ENCODE peak calls at places on chromosomes 7 and 10, in eight cellular contexts. One of them, this sample, is unnamed. For H3K4me1 and H3K36me3, the result is how much of the 10 kb centered on the place peaks cover.

GRCh38 chr10:76040830-76041220 is 609.4 kb downstream of the LRMDA start:
- DNase-seq in transverse colon: no peak
- DNase-seq in PC-3: no peak
- DNase-seq in psoas muscle: no peak
- DNase-seq in mesendoderm: no peak
- DNase-seq in mucosa of descending colon: no peak
- DNase-seq in heart left ventricle: no peak
- DNase-seq in right lobe of liver: no peak
- DNase-seq in this sample: no peak

GRCh38 chr7:128410092-128410665 is 397 bp upstream of the IMPDH1 start:
- DNase-seq in right lobe of liver: peak
- DNase-seq in PC-3: peak
- DNase-seq in heart left ventricle: peak
- DNase-seq in mesendoderm: peak
- DNase-seq in transverse colon: peak
- DNase-seq in mucosa of descending colon: peak
- DNase-seq in psoas muscle: peak
- DNase-seq in this sample: peak

GRCh38 chr10:122056431-122057094 is 67.6 kb downstream of the TACC2 start:
- DNase-seq in heart left ventricle: no peak
- DNase-seq in right lobe of liver: no peak
- DNase-seq in PC-3: peak
- DNase-seq in psoas muscle: no peak
- DNase-seq in mucosa of descending colon: no peak
- DNase-seq in transverse colon: peak
- DNase-seq in mesendoderm: no peak
- DNase-seq in this sample: no peak

GRCh38 chr7:18607025-18607424 is 111.5 kb downstream of the HDAC9 start:
- DNase-seq in transverse colon: no peak
- DNase-seq in psoas muscle: no peak
- DNase-seq in mesendoderm: peak
- DNase-seq in mucosa of descending colon: no peak
- DNase-seq in heart left ventricle: no peak
- DNase-seq in right lobe of liver: no peak
- DNase-seq in PC-3: peak
- DNase-seq in this sample: no peak

GRCh38 chr7:79403451-79403850 is 50.0 kb downstream of the MAGI2 start:
- DNase-seq in mucosa of descending colon: no peak
- DNase-seq in mesendoderm: no peak
- DNase-seq in heart left ventricle: no peak
- DNase-seq in right lobe of liver: no peak
- DNase-seq in PC-3: no peak
- DNase-seq in transverse colon: no peak
- DNase-seq in psoas muscle: no peak
- DNase-seq in this sample: no peak

GRCh38 chr7:29723599-29723998 is 82.7 kb upstream of the WIPF3 start:
- DNase-seq in psoas muscle: no peak
- DNase-seq in transverse colon: no peak
- DNase-seq in mucosa of descending colon: no peak
- DNase-seq in right lobe of liver: no peak
- DNase-seq in PC-3: peak
- DNase-seq in heart left ventricle: no peak
- DNase-seq in mesendoderm: peak
- DNase-seq in this sample: no peak

GRCh38 chr7:19773361-19773760 is at the start of gene TMEM196:
- DNase-seq in mucosa of descending colon: no peak
- DNase-seq in mesendoderm: no peak
- DNase-seq in psoas muscle: no peak
- DNase-seq in PC-3: no peak
- DNase-seq in right lobe of liver: no peak
- DNase-seq in transverse colon: no peak
- DNase-seq in heart left ventricle: no peak
- DNase-seq in this sample: no peak

GRCh38 chr7:80027616-80028173 is 106.9 kb upstream of the GNAI1 start:
- DNase-seq in right lobe of liver: no peak
- DNase-seq in mucosa of descending colon: no peak
- DNase-seq in heart left ventricle: no peak
- DNase-seq in mesendoderm: no peak
- DNase-seq in PC-3: no peak
- DNase-seq in psoas muscle: no peak
- DNase-seq in transverse colon: no peak
- DNase-seq in this sample: no peak

GRCh38 chr7:64574481-64575159 is 11.7 kb upstream of the ZNF680 start:
- DNase-seq in transverse colon: no peak
- DNase-seq in mucosa of descending colon: no peak
- DNase-seq in mesendoderm: peak
- DNase-seq in psoas muscle: peak
- DNase-seq in heart left ventricle: peak
- DNase-seq in PC-3: no peak
- DNase-seq in right lobe of liver: no peak
- DNase-seq in this sample: peak

GRCh38 chr10:132626019-132626760 is 88.6 kb downstream of the INPP5A start:
- DNase-seq in heart left ventricle: peak
- DNase-seq in right lobe of liver: peak
- DNase-seq in psoas muscle: no peak
- DNase-seq in mucosa of descending colon: peak
- DNase-seq in transverse colon: no peak
- DNase-seq in mesendoderm: no peak
- DNase-seq in PC-3: no peak
- DNase-seq in this sample: peak

GRCh38 chr7:5681423-5681822 is 100.0 kb downstream of the RNF216 start:
- DNase-seq in PC-3: no peak
- DNase-seq in heart left ventricle: no peak
- DNase-seq in right lobe of liver: no peak
- DNase-seq in mucosa of descending colon: no peak
- DNase-seq in mesendoderm: no peak
- DNase-seq in psoas muscle: no peak
- DNase-seq in transverse colon: no peak
- DNase-seq in this sample: no peak

GRCh38 chr7:5679741-5680473 is 101.6 kb downstream of the RNF216 start:
- DNase-seq in PC-3: no peak
- DNase-seq in mucosa of descending colon: peak
- DNase-seq in transverse colon: peak
- DNase-seq in right lobe of liver: no peak
- DNase-seq in heart left ventricle: peak
- DNase-seq in psoas muscle: peak
- DNase-seq in mesendoderm: no peak
- DNase-seq in this sample: no peak

GRCh38 chr7:5679047-5679740 is 102.3 kb downstream of the RNF216 start:
- DNase-seq in heart left ventricle: no peak
- DNase-seq in PC-3: no peak
- DNase-seq in right lobe of liver: no peak
- DNase-seq in transverse colon: no peak
- DNase-seq in psoas muscle: no peak
- DNase-seq in mesendoderm: no peak
- DNase-seq in mucosa of descending colon: no peak
- DNase-seq in this sample: no peak

GRCh38 chr7:5678295-5679046 is 103.0 kb downstream of the RNF216 start:
- DNase-seq in PC-3: no peak
- DNase-seq in psoas muscle: no peak
- DNase-seq in transverse colon: no peak
- DNase-seq in heart left ventricle: no peak
- DNase-seq in mucosa of descending colon: no peak
- DNase-seq in mesendoderm: no peak
- DNase-seq in right lobe of liver: no peak
- DNase-seq in this sample: no peak

GRCh38 chr7:5677538-5678294 is 103.7 kb downstream of the RNF216 start:
- DNase-seq in PC-3: peak
- DNase-seq in heart left ventricle: peak
- DNase-seq in mesendoderm: peak
- DNase-seq in mucosa of descending colon: no peak
- DNase-seq in transverse colon: peak
- DNase-seq in psoas muscle: peak
- DNase-seq in right lobe of liver: no peak
- DNase-seq in this sample: peak
- H3K4me1 ChIP-seq in PC-3: under half
- H3K4me1 ChIP-seq in heart left ventricle: under half
- H3K4me1 ChIP-seq in mesendoderm: under half
- H3K4me1 ChIP-seq in mucosa of descending colon: under half
- H3K4me1 ChIP-seq in transverse colon: under half
- H3K4me1 ChIP-seq in psoas muscle: under half
- H3K4me1 ChIP-seq in right lobe of liver: under half
- H3K4me1 ChIP-seq in this sample: under half

DNA sequence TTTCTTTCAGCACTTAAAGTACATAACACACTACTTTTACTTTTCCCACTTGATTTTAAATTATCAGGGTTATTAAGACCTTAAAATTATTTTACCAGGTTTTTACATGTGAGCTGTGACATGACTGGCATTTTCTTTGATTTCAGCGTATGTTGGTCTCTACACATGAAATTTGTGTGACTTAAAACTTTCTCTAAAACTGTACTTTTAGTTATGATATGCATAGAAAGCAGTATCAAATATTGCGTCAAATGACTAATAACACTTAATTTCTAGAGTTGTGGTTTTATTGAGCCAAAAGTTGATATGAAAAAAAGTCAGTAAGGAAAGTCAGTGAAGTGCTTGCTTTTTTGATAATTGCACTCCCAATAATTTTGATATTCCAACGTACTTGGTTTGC is 3.1 kb downstream of the PTEN start:
- DNase-seq in psoas muscle: no peak
- DNase-seq in transverse colon: no peak
- DNase-seq in mucosa of descending colon: no peak
- DNase-seq in right lobe of liver: no peak
- DNase-seq in heart left ventricle: no peak
- DNase-seq in mesendoderm: no peak
- DNase-seq in PC-3: peak
- DNase-seq in this sample: no peak
- H3K4me3 ChIP-seq in psoas muscle: peak
- H3K4me3 ChIP-seq in transverse colon: peak
- H3K4me3 ChIP-seq in mucosa of descending colon: peak
- H3K4me3 ChIP-seq in right lobe of liver: peak
- H3K4me3 ChIP-seq in heart left ventricle: peak
- H3K4me3 ChIP-seq in mesendoderm: no peak
- H3K4me3 ChIP-seq in PC-3: peak
- H3K4me3 ChIP-seq in this sample: peak

DNA sequence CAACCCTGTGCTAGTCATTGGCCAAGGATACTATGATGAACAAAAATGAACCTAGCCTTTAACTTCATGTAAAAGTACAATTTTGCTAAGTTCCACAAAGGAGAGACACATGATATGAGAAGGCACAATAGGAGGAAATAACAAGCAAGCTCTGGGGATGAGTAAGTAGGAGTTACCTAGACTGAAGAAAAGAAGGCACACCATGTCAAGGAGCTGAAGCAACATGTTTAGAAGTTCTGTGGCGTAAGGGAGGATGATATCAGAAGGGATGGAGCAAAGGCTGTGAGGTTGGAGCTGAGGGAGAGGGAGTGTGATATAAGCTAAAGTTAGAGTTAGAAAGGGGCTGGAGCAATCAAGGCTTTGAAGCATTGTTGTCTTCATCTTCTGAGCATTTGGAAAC is 25.6 kb downstream of the KIFBP start:
- DNase-seq in heart left ventricle: no peak
- DNase-seq in right lobe of liver: no peak
- DNase-seq in psoas muscle: no peak
- DNase-seq in PC-3: no peak
- DNase-seq in mesendoderm: no peak
- DNase-seq in transverse colon: no peak
- DNase-seq in mucosa of descending colon: no peak
- DNase-seq in this sample: no peak
- H3K36me3 ChIP-seq in heart left ventricle: under half
- H3K36me3 ChIP-seq in right lobe of liver: under half
- H3K36me3 ChIP-seq in psoas muscle: under half
- H3K36me3 ChIP-seq in PC-3: half or more
- H3K36me3 ChIP-seq in mesendoderm: under half
- H3K36me3 ChIP-seq in transverse colon: under half
- H3K36me3 ChIP-seq in mucosa of descending colon: under half
- H3K36me3 ChIP-seq in this sample: under half

GRCh38 chr10:49076319-49076718 is 39.0 kb downstream of the VSTM4 start:
- DNase-seq in mucosa of descending colon: no peak
- DNase-seq in heart left ventricle: no peak
- DNase-seq in right lobe of liver: no peak
- DNase-seq in psoas muscle: no peak
- DNase-seq in transverse colon: no peak
- DNase-seq in PC-3: no peak
- DNase-seq in mesendoderm: no peak
- DNase-seq in this sample: no peak
- H3K4me1 ChIP-seq in mucosa of descending colon: under half
- H3K4me1 ChIP-seq in heart left ventricle: under half
- H3K4me1 ChIP-seq in right lobe of liver: under half
- H3K4me1 ChIP-seq in psoas muscle: under half
- H3K4me1 ChIP-seq in transverse colon: under half
- H3K4me1 ChIP-seq in PC-3: under half
- H3K4me1 ChIP-seq in mesendoderm: under half
- H3K4me1 ChIP-seq in this sample: under half

DNA sequence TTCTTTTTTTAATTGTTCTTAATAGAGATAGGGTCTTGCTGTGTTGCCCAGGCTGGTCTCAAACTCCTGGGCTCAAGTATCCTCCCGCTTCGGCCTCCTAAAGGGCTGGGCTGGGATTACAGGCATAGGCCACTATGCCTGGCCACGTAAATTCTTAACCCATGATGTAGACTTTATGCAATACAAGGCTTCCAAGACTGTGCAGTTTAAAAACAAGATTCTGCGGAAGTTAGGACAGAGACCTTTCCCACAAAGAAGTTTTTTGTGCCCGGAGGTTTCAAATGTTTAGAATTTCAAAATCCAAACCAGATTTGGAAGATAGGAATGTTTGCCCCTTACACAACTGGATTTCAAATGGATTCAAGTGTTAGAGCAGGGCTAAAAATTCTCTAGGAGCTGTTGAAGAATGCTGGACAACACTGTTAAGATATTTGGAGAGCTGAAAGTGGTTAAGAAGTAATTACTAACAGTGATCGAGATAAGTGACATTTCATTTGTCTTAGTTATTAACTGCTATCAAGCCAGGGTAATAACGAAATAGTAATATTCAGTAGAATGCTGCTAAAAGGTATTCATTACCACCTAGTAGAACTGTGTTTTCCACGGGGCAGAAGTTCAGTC is 7.4 kb downstream of the APBB1IP start:
- DNase-seq in right lobe of liver: no peak
- DNase-seq in mesendoderm: no peak
- DNase-seq in PC-3: no peak
- DNase-seq in heart left ventricle: no peak
- DNase-seq in psoas muscle: no peak
- DNase-seq in transverse colon: no peak
- DNase-seq in mucosa of descending colon: no peak
- DNase-seq in this sample: no peak
- H3K4me3 ChIP-seq in right lobe of liver: no peak
- H3K4me3 ChIP-seq in mesendoderm: no peak
- H3K4me3 ChIP-seq in PC-3: no peak
- H3K4me3 ChIP-seq in heart left ventricle: no peak
- H3K4me3 ChIP-seq in psoas muscle: no peak
- H3K4me3 ChIP-seq in transverse colon: no peak
- H3K4me3 ChIP-seq in mucosa of descending colon: no peak
- H3K4me3 ChIP-seq in this sample: no peak